ENCODE peak calls at places on chromosome 4, in ten cellular contexts. V is left ventricle myocardium inferior, O is GM12865, Q is GM06990, Y is BJ, J is hepatocyte, P is stomach, C is lower leg skin, L is cardiac muscle cell, E is ascending aorta. X is an unnamed sample.
A peak's percentile ranks its signal among the peaks of the same experiment; 100 is the strongest.

GRCh38 chr4:81215936-81216335 is 914 bp upstream of the PRKG2 start:
- DNase-seq in V (no peak), O (no peak), Q (no peak), Y (no peak), J (no peak), P (no peak), C (no peak), L (peak; percentile 37), E (no peak), X (no peak)

GRCh38 chr4:42397256-42397634 is at the start of gene SHISA3:
- DNase-seq in V (peak; percentile 56), O (peak; percentile 67), Q (peak; percentile 68), Y (no peak), J (peak; percentile 27), P (no peak), C (no peak), L (peak; percentile 65), E (peak; percentile 66), X (peak; percentile 23)

GRCh38 chr4:101806914-101807313 is 16.4 kb downstream of the BANK1 start:
- DNase-seq in V (no peak), O (peak; percentile 89), Q (peak; percentile 71), Y (no peak), J (no peak), P (no peak), C (no peak), L (peak; percentile 33), E (no peak), X (no peak)

GRCh38 chr4:144732584-144733130 is 86.7 kb downstream of the HHIP start:
- DNase-seq in V (no peak), O (no peak), Q (no peak), Y (no peak), J (no peak), P (no peak), C (no peak), L (no peak), E (no peak), X (no peak)

GRCh38 chr4:145566086-145566708 is 53.0 kb upstream of the MMAA start:
- DNase-seq in V (no peak), O (no peak), Q (no peak), Y (no peak), J (no peak), P (no peak), C (no peak), L (no peak), E (no peak), X (no peak)

GRCh38 chr4:57129477-57129876 is 19.3 kb upstream of the IGFBP7 start:
- DNase-seq in V (no peak), O (no peak), Q (no peak), Y (no peak), J (no peak), P (no peak), C (no peak), L (no peak), E (no peak), X (no peak)

GRCh38 chr4:59518005-59518823 is 1681.9 kb upstream of the ADGRL3 start:
- DNase-seq in V (no peak), O (no peak), Q (peak; percentile 1), Y (no peak), J (no peak), P (no peak), C (no peak), L (no peak), E (no peak), X (no peak)

GRCh38 chr4:150342945-150343344 is 239.0 kb upstream of the MAB21L2 start:
- DNase-seq in V (peak; percentile 61), O (no peak), Q (no peak), Y (no peak), J (no peak), P (no peak), C (no peak), L (peak; percentile 10), E (no peak), X (no peak)

GRCh38 chr4:30714408-30715031 is 5.6 kb upstream of the PCDH7 start:
- DNase-seq in V (peak; percentile 24), O (peak; percentile 28), Q (no peak), Y (no peak), J (peak; percentile 79), P (peak; percentile 59), C (no peak), L (peak; percentile 74), E (peak; percentile 74), X (no peak)

GRCh38 chr4:7341486-7342222 is 93.1 kb downstream of the PSAPL1 start:
- DNase-seq in V (peak; percentile 6), O (no peak), Q (no peak), Y (no peak), J (no peak), P (no peak), C (no peak), L (no peak), E (no peak), X (no peak)

GRCh38 chr4:48129307-48130014 is 4.6 kb downstream of the TXK start:
- DNase-seq in V (no peak), O (no peak), Q (no peak), Y (no peak), J (peak; percentile 30), P (no peak), C (no peak), L (peak; percentile 29), E (no peak), X (no peak)
- TF ChIP-seq CTCF in V (no peak), O (peak; percentile 25), Q (peak; percentile 19), Y (peak; percentile 17), J (no peak), P (no peak), C (no peak), L (no peak), E (no peak), X (no peak)

DNA sequence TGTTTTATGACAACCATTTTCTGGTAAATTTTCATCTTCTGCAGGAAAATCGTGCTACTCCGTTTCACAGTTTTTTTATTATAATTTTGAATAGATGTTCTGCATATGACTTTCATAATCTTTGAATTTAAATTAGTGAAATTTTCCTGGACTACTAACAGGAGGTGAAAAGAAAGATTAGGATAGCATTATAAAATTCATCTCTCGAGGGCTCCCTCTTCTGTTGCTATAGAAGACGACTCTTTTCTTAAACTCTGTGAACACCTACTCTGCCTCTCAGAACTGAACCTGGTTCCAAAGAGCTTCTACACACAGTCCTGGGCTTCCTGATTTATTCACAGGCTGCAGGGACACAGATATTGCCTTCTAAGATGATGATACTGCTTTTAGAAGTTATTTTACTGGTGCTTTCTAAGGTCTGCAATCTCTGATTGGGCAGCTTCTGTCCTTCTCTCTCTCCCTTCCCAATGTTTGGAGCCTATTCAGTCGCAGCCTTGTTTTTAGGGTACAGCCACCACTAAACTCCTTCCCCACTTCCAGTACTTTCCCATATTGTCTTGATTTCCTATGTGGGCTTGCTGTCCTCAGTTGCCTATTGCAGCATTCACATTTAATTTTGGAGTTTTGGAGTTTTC is 10.1 kb upstream of the SAP30 start:
- DNase-seq in V (no peak), O (no peak), Q (no peak), Y (no peak), J (peak; percentile 6), P (no peak), C (no peak), L (peak; percentile 39), E (no peak), X (no peak)
- TF ChIP-seq CTCF in V (peak; percentile 45), O (no peak), Q (peak; percentile 31), Y (peak; percentile 46), J (peak; percentile 31), P (no peak), C (no peak), L (peak; percentile 48), E (peak; percentile 38), X (no peak)

GRCh38 chr4:188658958-188659522 is 519.8 kb downstream of the TRIML1 start:
- DNase-seq in V (no peak), O (no peak), Q (no peak), Y (no peak), J (no peak), P (no peak), C (no peak), L (no peak), E (no peak), X (no peak)
- TF ChIP-seq CTCF in V (no peak), O (no peak), Q (no peak), Y (no peak), J (no peak), P (no peak), C (no peak), L (no peak), E (no peak), X (no peak)

GRCh38 chr4:104907074-104907649 is 239.5 kb upstream of the TET2 start:
- DNase-seq in V (no peak), O (no peak), Q (no peak), Y (no peak), J (no peak), P (no peak), C (no peak), L (no peak), E (no peak), X (no peak)
- TF ChIP-seq CTCF in V (no peak), O (no peak), Q (no peak), Y (no peak), J (no peak), P (no peak), C (no peak), L (no peak), E (no peak), X (no peak)

X was measured in mesothelial cell of epicardium.